ENCODE peak calls at places on chromosome 1, in four cellular contexts. W, Y, F and M are unnamed samples.

GRCh38 chr1:207134550-207134949 is 30.5 kb downstream of the C4BPA start:
- DNase-seq in W (no peak), Y (no peak), F (no peak), M (no peak)

GRCh38 chr1:97745912-97746311 is 174.9 kb downstream of the DPYD start:
- DNase-seq in W (no peak), Y (no peak), F (no peak), M (no peak)

GRCh38 chr1:165376041-165376810 is 19.7 kb upstream of the LMX1A start:
- DNase-seq in W (peak; percentile 90), Y (peak; percentile 35), F (peak; percentile 93), M (peak; percentile 50)

GRCh38 chr1:181073638-181074037 is 14.9 kb upstream of the IER5 start:
- DNase-seq in W (no peak), Y (no peak), F (no peak), M (no peak)

GRCh38 chr1:151147132-151147503 is 687 bp upstream of the SEMA6C start:
- DNase-seq in W (no peak), Y (no peak), F (peak; percentile 54), M (no peak)

GRCh38 chr1:66489972-66490601 is 43.9 kb upstream of the SGIP1 start:
- DNase-seq in W (no peak), Y (no peak), F (no peak), M (no peak)

GRCh38 chr1:51583532-51583931 is 33.4 kb upstream of the OSBPL9 start:
- DNase-seq in W (peak; percentile 95), Y (peak; percentile 7), F (no peak), M (peak; percentile 65)

GRCh38 chr1:82227696-82228095 is 427.0 kb downstream of the ADGRL2 start:
- DNase-seq in W (no peak), Y (no peak), F (no peak), M (no peak)

GRCh38 chr1:230270940-230271325 is 155.2 kb downstream of the PGBD5 start:
- DNase-seq in W (no peak), Y (no peak), F (no peak), M (no peak)

GRCh38 chr1:55893155-55893554 is 678.0 kb upstream of the USP24 start:
- DNase-seq in W (no peak), Y (no peak), F (no peak), M (no peak)

GRCh38 chr1:84387480-84388163 is 10.7 kb upstream of the DNASE2B start:
- DNase-seq in W (no peak), Y (no peak), F (no peak), M (no peak)

GRCh38 chr1:116743535-116743934 is 10.7 kb upstream of the CD2 start:
- DNase-seq in W (no peak), Y (no peak), F (no peak), M (no peak)
- H3K4me3 ChIP-seq in W (no peak overlapping the region), Y (no peak overlapping the region), F (no peak overlapping the region), M (no peak overlapping the region)

GRCh38 chr1:6614019-6614952 is 755 bp downstream of the PHF13 start:
- DNase-seq in W (no peak), Y (no peak), F (peak; percentile 69), M (no peak)
- H3K4me3 ChIP-seq in W (peak overlapping the region; percentile 97), Y (peak overlapping the region; percentile 100), F (peak overlapping the region; percentile 66), M (peak overlapping the region; percentile 94)

GRCh38 chr1:192544983-192545393 is 30.6 kb upstream of the RGS1 start:
- DNase-seq in W (no peak), Y (no peak), F (no peak), M (no peak)
- H3K4me3 ChIP-seq in W (no peak overlapping the region), Y (peak overlapping the region; percentile 25), F (no peak overlapping the region), M (no peak overlapping the region)

GRCh38 chr1:172343246-172344099 is 77.0 kb upstream of the C1orf105 start:
- DNase-seq in W (no peak), Y (no peak), F (no peak), M (no peak)
- H3K4me3 ChIP-seq in W (no peak overlapping the region), Y (peak overlapping the region; percentile 57), F (no peak overlapping the region), M (peak overlapping the region; percentile 29)

GRCh38 chr1:1419812-1420653 is 1.0 kb downstream of the ANKRD65 start:
- DNase-seq in W (no peak), Y (no peak), F (no peak), M (no peak)
- H3K4me3 ChIP-seq in W (peak overlapping the region; percentile 9), Y (no peak overlapping the region), F (peak overlapping the region; percentile 16), M (peak overlapping the region; percentile 21)